ENCODE peak calls at places on chromosome 10, in four cellular contexts. One of them, this sample, is unnamed.

GRCh38 chr10:118818621-118819221 is 64.0 kb upstream of the CACUL1 start:
- DNase-seq in LHCN-M2: no peak
- DNase-seq in GM23248: no peak
- DNase-seq in effector memory CD4-positive, alpha-beta T cell: no peak
- DNase-seq in this sample: no peak

GRCh38 chr10:77195101-77195500 is 442.5 kb downstream of the KCNMA1 start:
- DNase-seq in LHCN-M2: peak
- DNase-seq in GM23248: peak
- DNase-seq in effector memory CD4-positive, alpha-beta T cell: no peak
- DNase-seq in this sample: peak

GRCh38 chr10:49135575-49136313 is 1.9 kb upstream of the FAM170B start:
- DNase-seq in LHCN-M2: no peak
- DNase-seq in GM23248: peak
- DNase-seq in effector memory CD4-positive, alpha-beta T cell: no peak
- DNase-seq in this sample: peak

GRCh38 chr10:30392564-30392990 is 41.4 kb upstream of the MAP3K8 start:
- DNase-seq in LHCN-M2: peak
- DNase-seq in GM23248: peak
- DNase-seq in effector memory CD4-positive, alpha-beta T cell: peak
- DNase-seq in this sample: peak

GRCh38 chr10:14758994-14759664 is 15.6 kb downstream of the FAM107B start:
- DNase-seq in LHCN-M2: peak
- DNase-seq in GM23248: no peak
- DNase-seq in effector memory CD4-positive, alpha-beta T cell: no peak
- DNase-seq in this sample: no peak

GRCh38 chr10:33333260-33334169 is 952 bp downstream of the NRP1 start:
- DNase-seq in LHCN-M2: no peak
- DNase-seq in GM23248: peak
- DNase-seq in effector memory CD4-positive, alpha-beta T cell: peak
- DNase-seq in this sample: no peak

GRCh38 chr10:118953598-118953997 is 75.9 kb upstream of the NANOS1 start:
- DNase-seq in LHCN-M2: no peak
- DNase-seq in GM23248: no peak
- DNase-seq in effector memory CD4-positive, alpha-beta T cell: no peak
- DNase-seq in this sample: peak

GRCh38 chr10:48900296-48900695 is 39.3 kb downstream of the LRRC18 start:
- DNase-seq in LHCN-M2: no peak
- DNase-seq in GM23248: no peak
- DNase-seq in effector memory CD4-positive, alpha-beta T cell: no peak
- DNase-seq in this sample: no peak

GRCh38 chr10:106652279-106652678 is 512.2 kb downstream of the SORCS1 start:
- DNase-seq in LHCN-M2: no peak
- DNase-seq in GM23248: no peak
- DNase-seq in effector memory CD4-positive, alpha-beta T cell: no peak
- DNase-seq in this sample: no peak

GRCh38 chr10:125333769-125334168 is 173.4 kb upstream of the CTBP2 start:
- DNase-seq in LHCN-M2: no peak
- DNase-seq in GM23248: no peak
- DNase-seq in effector memory CD4-positive, alpha-beta T cell: no peak
- DNase-seq in this sample: no peak

GRCh38 chr10:133294189-133294588 is 14.5 kb downstream of the TUBGCP2 start:
- DNase-seq in LHCN-M2: no peak
- DNase-seq in GM23248: no peak
- DNase-seq in effector memory CD4-positive, alpha-beta T cell: no peak
- DNase-seq in this sample: no peak

GRCh38 chr10:37857287-37858211 is at the start of gene ZNF248:
- DNase-seq in LHCN-M2: peak
- DNase-seq in GM23248: peak
- DNase-seq in effector memory CD4-positive, alpha-beta T cell: peak
- DNase-seq in this sample: peak

GRCh38 chr10:49426490-49427360 is 30.8 kb upstream of the DRGX start:
- DNase-seq in LHCN-M2: no peak
- DNase-seq in GM23248: no peak
- DNase-seq in effector memory CD4-positive, alpha-beta T cell: no peak
- DNase-seq in this sample: no peak

GRCh38 chr10:86666538-86666937 is 1.8 kb upstream of the LDB3 start:
- DNase-seq in LHCN-M2: no peak
- DNase-seq in GM23248: no peak
- DNase-seq in effector memory CD4-positive, alpha-beta T cell: no peak
- DNase-seq in this sample: no peak